ENCODE peak calls at places on chromosomes 4 and X, in five cellular contexts. S is RPMI7951, B is HFF-Myc, M is activated T-cell treated with anti-CD3 and anti-CD28 coated beads for 24 hours, J is C1 segment of cervical spinal cord. G is an unnamed sample.

GRCh38 chrX:18676470-18676869 is 4.6 kb upstream of the RS1 start:
- DNase-seq in S (peak; percentile 18), B (no peak), M (no peak), J (no peak), G (peak; percentile 4)

GRCh38 chr4:84530871-84531270 is 31.8 kb upstream of the NKX6-1 start:
- DNase-seq in S (peak; percentile 85), B (peak; percentile 10), M (no peak), J (no peak), G (peak; percentile 31)

GRCh38 chrX:39445336-39445735 is 644.1 kb downstream of the MID1IP1 start:
- DNase-seq in S (no peak), B (no peak), M (no peak), J (no peak), G (no peak)

GRCh38 chr4:147371661-147372060 is 109.2 kb upstream of the EDNRA start:
- DNase-seq in S (peak; percentile 78), B (no peak), M (no peak), J (no peak), G (peak; percentile 91)

GRCh38 chrX:86237482-86237881 is 89.2 kb downstream of the DACH2 start:
- DNase-seq in S (no peak), B (no peak), M (no peak), J (no peak), G (no peak)

GRCh38 chrX:39112143-39112542 is 310.9 kb downstream of the MID1IP1 start:
- DNase-seq in S (peak; percentile 86), B (no peak), M (no peak), J (no peak), G (no peak)

GRCh38 chrX:108468486-108468885 is 28.8 kb downstream of the COL4A5 start:
- DNase-seq in S (peak; percentile 37), B (no peak), M (no peak), J (no peak), G (no peak)

GRCh38 chr4:34108456-34108855 is 2135.9 kb downstream of the ARAP2 start:
- DNase-seq in S (peak; percentile 67), B (peak; percentile 10), M (no peak), J (no peak), G (no peak)

GRCh38 chrX:80984118-80984517 is 174.4 kb upstream of the BRWD3 start:
- DNase-seq in S (no peak), B (no peak), M (no peak), J (no peak), G (no peak)

GRCh38 chr4:180296036-180296599 is 1947.1 kb upstream of the TENM3 start:
- DNase-seq in S (no peak), B (no peak), M (no peak), J (no peak), G (no peak)

GRCh38 chr4:80386281-80386886 is 50.9 kb downstream of the CFAP299 start:
- DNase-seq in S (no peak), B (no peak), M (no peak), J (no peak), G (no peak)

GRCh38 chr4:25927361-25928040 is 13.5 kb downstream of the SMIM20 start:
- DNase-seq in S (no peak), B (no peak), M (no peak), J (no peak), G (no peak)

GRCh38 chr4:155077860-155078259 is 130.6 kb upstream of the NPY2R start:
- DNase-seq in S (no peak), B (no peak), M (no peak), J (no peak), G (peak; percentile 7)

GRCh38 chr4:110164856-110165255 is 33.6 kb downstream of the ELOVL6 start:
- DNase-seq in S (no peak), B (no peak), M (no peak), J (no peak), G (no peak)

G was measured in kidney tubule cell.